ENCODE peak calls at places on chromosome 19, in seven cellular contexts. One of them, this sample, is unnamed.

GRCh38 chr19:51702754-51703654 is 9.9 kb downstream of the SPACA6 start:
- DNase-seq in HCT116: no peak
- DNase-seq in SK-N-SH: peak; percentile 22
- DNase-seq in GM12878: no peak
- DNase-seq in H1: peak; percentile 56
- DNase-seq in HepG2: no peak
- DNase-seq in T47D: no peak
- DNase-seq in this sample: peak; percentile 80

GRCh38 chr19:40442328-40443130 is 1.6 kb downstream of the SERTAD3 start:
- DNase-seq in HCT116: no peak
- DNase-seq in T47D: no peak
- DNase-seq in GM12878: no peak
- DNase-seq in HepG2: no peak
- DNase-seq in SK-N-SH: no peak
- DNase-seq in H1: no peak
- DNase-seq in this sample: no peak

GRCh38 chr19:2308114-2308556 is at the start of gene LINGO3:
- DNase-seq in SK-N-SH: peak; percentile 75
- DNase-seq in HCT116: no peak
- DNase-seq in HepG2: no peak
- DNase-seq in GM12878: no peak
- DNase-seq in T47D: no peak
- DNase-seq in H1: no peak
- DNase-seq in this sample: peak; percentile 39

GRCh38 chr19:40585677-40586422 is 9.2 kb downstream of the SHKBP1 start:
- DNase-seq in HepG2: no peak
- DNase-seq in HCT116: no peak
- DNase-seq in H1: no peak
- DNase-seq in SK-N-SH: no peak
- DNase-seq in T47D: no peak
- DNase-seq in GM12878: no peak
- DNase-seq in this sample: no peak

GRCh38 chr19:10669246-10669645 is 15.1 kb downstream of the ILF3 start:
- DNase-seq in GM12878: no peak
- DNase-seq in HepG2: no peak
- DNase-seq in T47D: no peak
- DNase-seq in H1: no peak
- DNase-seq in HCT116: no peak
- DNase-seq in SK-N-SH: no peak
- DNase-seq in this sample: no peak

GRCh38 chr19:41218615-41219507 is at the start of gene AXL:
- DNase-seq in HepG2: peak; percentile 25
- DNase-seq in H1: peak; percentile 78
- DNase-seq in HCT116: peak; percentile 38
- DNase-seq in GM12878: no peak
- DNase-seq in T47D: no peak
- DNase-seq in SK-N-SH: peak; percentile 43
- DNase-seq in this sample: no peak

GRCh38 chr19:54248016-54248601 is 5.5 kb upstream of the LILRA6 start:
- DNase-seq in HCT116: no peak
- DNase-seq in SK-N-SH: no peak
- DNase-seq in H1: no peak
- DNase-seq in GM12878: no peak
- DNase-seq in HepG2: no peak
- DNase-seq in T47D: no peak
- DNase-seq in this sample: no peak

GRCh38 chr19:1009043-1009975 is 9.1 kb downstream of the GRIN3B start:
- DNase-seq in T47D: no peak
- DNase-seq in H1: no peak
- DNase-seq in SK-N-SH: no peak
- DNase-seq in HepG2: no peak
- DNase-seq in GM12878: no peak
- DNase-seq in HCT116: no peak
- DNase-seq in this sample: no peak

GRCh38 chr19:1131718-1132552 is 28.1 kb downstream of the GPX4 start:
- DNase-seq in HepG2: no peak
- DNase-seq in HCT116: no peak
- DNase-seq in SK-N-SH: no peak
- DNase-seq in H1: no peak
- DNase-seq in T47D: no peak
- DNase-seq in GM12878: peak; percentile 21
- DNase-seq in this sample: peak; percentile 53

GRCh38 chr19:55368106-55368505 is 2.2 kb downstream of the IL11 start:
- DNase-seq in HepG2: no peak
- DNase-seq in T47D: no peak
- DNase-seq in SK-N-SH: no peak
- DNase-seq in GM12878: no peak
- DNase-seq in H1: no peak
- DNase-seq in HCT116: no peak
- DNase-seq in this sample: no peak

GRCh38 chr19:57282011-57282636 is 1.8 kb downstream of the ZNF460 start:
- DNase-seq in HCT116: no peak
- DNase-seq in T47D: no peak
- DNase-seq in GM12878: peak; percentile 57
- DNase-seq in HepG2: no peak
- DNase-seq in SK-N-SH: no peak
- DNase-seq in H1: no peak
- DNase-seq in this sample: no peak

GRCh38 chr19:1213391-1214286 is 8.1 kb downstream of the STK11 start:
- DNase-seq in HepG2: no peak
- DNase-seq in H1: no peak
- DNase-seq in T47D: no peak
- DNase-seq in GM12878: peak; percentile 47
- DNase-seq in SK-N-SH: peak; percentile 57
- DNase-seq in HCT116: no peak
- DNase-seq in this sample: no peak

GRCh38 chr19:33905473-33905936 is 108.8 kb downstream of the KCTD15 start:
- DNase-seq in GM12878: no peak
- DNase-seq in HCT116: no peak
- DNase-seq in SK-N-SH: peak; percentile 52
- DNase-seq in T47D: no peak
- DNase-seq in HepG2: no peak
- DNase-seq in H1: no peak
- DNase-seq in this sample: no peak

GRCh38 chr19:40519352-40520322 is 52.8 kb downstream of the SPTBN4 start:
- DNase-seq in SK-N-SH: no peak
- DNase-seq in HepG2: no peak
- DNase-seq in T47D: no peak
- DNase-seq in GM12878: no peak
- DNase-seq in HCT116: no peak
- DNase-seq in H1: no peak
- DNase-seq in this sample: no peak

GRCh38 chr19:3606174-3606689 is 443 bp downstream of the TBXA2R start:
- DNase-seq in T47D: peak; percentile 73
- DNase-seq in H1: no peak
- DNase-seq in SK-N-SH: peak; percentile 78
- DNase-seq in GM12878: no peak
- DNase-seq in HepG2: no peak
- DNase-seq in HCT116: peak; percentile 10
- DNase-seq in this sample: peak; percentile 72

GRCh38 chr19:14843587-14843986 is 5.1 kb downstream of the OR7A10 start:
- DNase-seq in H1: no peak
- DNase-seq in SK-N-SH: no peak
- DNase-seq in T47D: no peak
- DNase-seq in HepG2: no peak
- DNase-seq in GM12878: no peak
- DNase-seq in HCT116: no peak
- DNase-seq in this sample: no peak

GRCh38 chr19:11089254-11090013 is at the start of gene LDLR:
- DNase-seq in HepG2: peak; percentile 95
- DNase-seq in HCT116: peak; percentile 92
- DNase-seq in T47D: peak; percentile 43
- DNase-seq in GM12878: peak; percentile 72
- DNase-seq in H1: peak; percentile 85
- DNase-seq in SK-N-SH: peak; percentile 80
- DNase-seq in this sample: peak; percentile 89

GRCh38 chr19:46232029-46232428 is 2.5 kb downstream of the IGFL1 start:
- DNase-seq in HepG2: no peak
- DNase-seq in GM12878: no peak
- DNase-seq in SK-N-SH: no peak
- DNase-seq in HCT116: no peak
- DNase-seq in H1: no peak
- DNase-seq in T47D: peak; percentile 13
- DNase-seq in this sample: no peak

DNA sequence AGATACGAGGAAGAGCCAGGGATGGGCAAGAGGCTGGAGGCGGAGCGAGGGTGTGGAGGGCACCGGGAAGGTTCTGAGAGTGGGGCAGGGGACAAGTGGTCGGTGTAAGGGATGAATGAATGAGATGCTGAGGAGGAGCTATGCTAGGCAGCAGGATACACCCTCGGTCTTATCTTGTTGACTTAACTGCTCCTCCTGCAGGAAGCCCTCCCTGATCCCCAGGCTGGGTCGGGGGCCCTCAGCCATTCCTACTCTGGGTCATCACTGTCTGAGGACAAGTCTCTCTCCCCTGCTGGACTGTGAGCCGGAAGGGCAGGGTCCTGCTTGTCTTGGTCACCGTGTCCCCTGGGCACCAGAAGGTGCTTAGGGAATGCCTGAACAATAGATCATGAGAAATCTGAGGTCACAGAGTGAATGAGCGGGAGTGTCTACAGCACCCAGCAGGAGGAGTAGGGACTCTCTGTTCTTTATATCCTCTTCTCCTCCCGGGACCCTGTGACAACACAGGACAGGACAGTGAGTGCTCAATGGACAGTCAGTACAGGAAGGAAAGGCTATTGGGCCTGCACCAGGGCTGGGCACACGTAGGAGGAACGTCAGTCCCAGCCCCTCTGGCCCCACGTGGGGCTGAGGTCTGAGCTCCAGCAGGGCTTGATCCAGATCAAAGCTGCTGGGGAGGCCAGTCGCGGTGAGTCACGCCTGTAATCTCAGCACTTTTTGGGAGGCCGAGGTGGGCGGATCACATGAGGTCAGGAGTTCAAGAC is 6.5 kb downstream of the NKPD1 start:
- DNase-seq in HepG2: peak; percentile 97
- DNase-seq in T47D: no peak
- DNase-seq in SK-N-SH: no peak
- DNase-seq in HCT116: peak; percentile 92
- DNase-seq in GM12878: no peak
- DNase-seq in H1: no peak
- DNase-seq in this sample: peak; percentile 86
- TF ChIP-seq JUND in HepG2: peak; percentile 95
- TF ChIP-seq JUND in T47D: no peak
- TF ChIP-seq JUND in SK-N-SH: no peak
- TF ChIP-seq JUND in HCT116: no peak
- TF ChIP-seq JUND in GM12878: no peak
- TF ChIP-seq JUND in H1: no peak
- TF ChIP-seq JUND in this sample: peak; percentile 93

DNA sequence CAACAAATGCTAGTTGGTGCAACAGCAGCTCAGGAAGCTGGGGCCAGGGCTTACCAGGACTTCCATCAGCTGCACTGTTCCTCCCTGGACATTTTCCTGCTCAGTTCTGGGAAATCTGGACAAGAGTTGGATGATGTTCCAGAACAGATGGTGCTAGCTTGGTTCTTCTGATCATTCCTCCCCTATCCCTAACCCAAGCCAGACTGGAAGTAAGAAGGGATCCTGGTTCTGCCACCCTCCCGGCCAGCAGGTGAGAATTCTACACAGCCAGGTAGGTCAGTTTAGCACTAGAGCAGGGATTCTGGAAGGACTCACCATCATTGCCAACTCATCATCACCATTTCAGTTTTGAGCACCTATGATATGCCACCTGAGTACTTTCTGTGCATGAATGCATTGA is 30.2 kb downstream of the CACNA1A start:
- DNase-seq in GM12878: no peak
- DNase-seq in HCT116: no peak
- DNase-seq in HepG2: no peak
- DNase-seq in H1: no peak
- DNase-seq in SK-N-SH: no peak
- DNase-seq in T47D: no peak
- DNase-seq in this sample: no peak
- TF ChIP-seq JUND in GM12878: no peak
- TF ChIP-seq JUND in HCT116: no peak
- TF ChIP-seq JUND in HepG2: no peak
- TF ChIP-seq JUND in H1: no peak
- TF ChIP-seq JUND in SK-N-SH: no peak
- TF ChIP-seq JUND in T47D: no peak
- TF ChIP-seq JUND in this sample: no peak

GRCh38 chr19:8481191-8481590 is 21.2 kb downstream of the PRAM1 start:
- DNase-seq in HepG2: no peak
- DNase-seq in GM12878: no peak
- DNase-seq in T47D: no peak
- DNase-seq in H1: no peak
- DNase-seq in SK-N-SH: no peak
- DNase-seq in HCT116: no peak
- DNase-seq in this sample: no peak
- TF ChIP-seq JUND in HepG2: no peak
- TF ChIP-seq JUND in GM12878: no peak
- TF ChIP-seq JUND in T47D: no peak
- TF ChIP-seq JUND in H1: no peak
- TF ChIP-seq JUND in SK-N-SH: no peak
- TF ChIP-seq JUND in HCT116: no peak
- TF ChIP-seq JUND in this sample: no peak

DNA sequence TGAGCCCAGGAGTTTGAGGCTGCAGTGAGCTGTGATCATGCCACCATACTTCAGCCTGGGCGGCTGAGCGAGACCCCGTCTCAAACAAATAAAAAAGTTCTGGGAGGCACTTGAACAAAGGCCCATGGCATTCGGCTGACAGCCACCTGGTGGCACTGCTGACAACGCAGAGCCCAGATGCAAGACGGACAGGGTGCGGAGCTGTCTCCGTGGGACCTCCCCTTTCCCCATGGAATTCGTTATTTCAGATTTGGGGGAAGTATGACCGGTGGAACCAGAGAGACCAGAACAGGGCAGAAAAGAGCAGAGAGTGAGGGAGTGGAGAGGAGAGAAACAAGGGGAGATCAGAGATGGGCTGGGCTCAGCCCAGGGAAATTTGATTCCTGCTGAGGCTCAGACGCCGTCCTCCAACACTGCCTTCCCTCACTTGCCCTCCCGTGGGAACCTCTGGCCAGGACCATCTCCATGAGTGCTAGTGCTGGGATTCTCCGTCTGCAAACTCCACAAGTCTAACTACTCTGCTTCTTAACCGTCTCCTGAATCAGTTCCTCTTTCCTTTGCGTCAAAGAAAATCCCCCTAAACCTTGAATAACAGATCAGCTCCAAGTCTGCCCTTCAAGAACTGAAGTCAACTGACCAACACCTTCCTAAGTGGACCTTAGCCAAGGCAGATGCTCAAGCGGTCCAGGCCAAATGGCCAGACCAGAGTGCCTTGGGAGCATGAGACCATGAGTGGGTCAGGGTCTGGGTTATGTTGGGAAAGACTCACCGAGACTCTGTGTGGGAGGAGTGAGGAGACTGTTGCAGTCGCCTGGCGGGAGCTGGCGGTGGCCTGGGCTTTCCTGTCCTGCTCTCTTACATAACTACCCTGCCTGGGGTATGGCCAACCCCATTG is 11.9 kb upstream of the ATF5 start:
- DNase-seq in HCT116: no peak
- DNase-seq in GM12878: no peak
- DNase-seq in T47D: no peak
- DNase-seq in HepG2: no peak
- DNase-seq in SK-N-SH: no peak
- DNase-seq in H1: no peak
- DNase-seq in this sample: no peak
- TF ChIP-seq JUND in HCT116: no peak
- TF ChIP-seq JUND in GM12878: no peak
- TF ChIP-seq JUND in T47D: no peak
- TF ChIP-seq JUND in HepG2: no peak
- TF ChIP-seq JUND in SK-N-SH: no peak
- TF ChIP-seq JUND in H1: no peak
- TF ChIP-seq JUND in this sample: no peak